ENCODE peak calls at places on chromosomes 5 and 9, in ten cellular contexts. One of them, this sample, is unnamed.

GRCh38 chr9:35908484-35909125 is 685 bp upstream of the SPAAR start:
- DNase-seq in fibroblast of mammary gland: no peak
- DNase-seq in GM18507: no peak
- DNase-seq in stimulated activated naive CD4-positive, alpha-beta T cell: no peak
- DNase-seq in stimulated activated CD4-positive, alpha-beta T cell treated with anti-CD3 and anti-CD28 coated beads, TNF-alpha, amount 100 ng/mL, for 4 hours: no peak
- DNase-seq in head of caudate nucleus: no peak
- DNase-seq in NCI-H2081: no peak
- DNase-seq in hypothalamus: no peak
- DNase-seq in CD4-positive, alpha-beta memory T cell: no peak
- DNase-seq in activated CD8-positive, alpha-beta T cell treated with anti-CD3 and anti-CD28 coated beads for 36 hours: no peak
- DNase-seq in this sample: no peak

GRCh38 chr5:10839916-10840599 is 79.0 kb upstream of the DAP start:
- DNase-seq in fibroblast of mammary gland: no peak
- DNase-seq in GM18507: no peak
- DNase-seq in stimulated activated naive CD4-positive, alpha-beta T cell: no peak
- DNase-seq in stimulated activated CD4-positive, alpha-beta T cell treated with anti-CD3 and anti-CD28 coated beads, TNF-alpha, amount 100 ng/mL, for 4 hours: no peak
- DNase-seq in head of caudate nucleus: no peak
- DNase-seq in NCI-H2081: no peak
- DNase-seq in hypothalamus: no peak
- DNase-seq in CD4-positive, alpha-beta memory T cell: no peak
- DNase-seq in activated CD8-positive, alpha-beta T cell treated with anti-CD3 and anti-CD28 coated beads for 36 hours: no peak
- DNase-seq in this sample: no peak

GRCh38 chr5:179115845-179116524 is 55.8 kb downstream of the ZNF354C start:
- DNase-seq in fibroblast of mammary gland: no peak
- DNase-seq in GM18507: no peak
- DNase-seq in stimulated activated naive CD4-positive, alpha-beta T cell: no peak
- DNase-seq in stimulated activated CD4-positive, alpha-beta T cell treated with anti-CD3 and anti-CD28 coated beads, TNF-alpha, amount 100 ng/mL, for 4 hours: no peak
- DNase-seq in head of caudate nucleus: no peak
- DNase-seq in NCI-H2081: no peak
- DNase-seq in hypothalamus: no peak
- DNase-seq in CD4-positive, alpha-beta memory T cell: no peak
- DNase-seq in activated CD8-positive, alpha-beta T cell treated with anti-CD3 and anti-CD28 coated beads for 36 hours: no peak
- DNase-seq in this sample: no peak

GRCh38 chr5:10921176-10921575 is 160.1 kb upstream of the DAP start:
- DNase-seq in fibroblast of mammary gland: no peak
- DNase-seq in GM18507: no peak
- DNase-seq in stimulated activated naive CD4-positive, alpha-beta T cell: no peak
- DNase-seq in stimulated activated CD4-positive, alpha-beta T cell treated with anti-CD3 and anti-CD28 coated beads, TNF-alpha, amount 100 ng/mL, for 4 hours: no peak
- DNase-seq in head of caudate nucleus: no peak
- DNase-seq in NCI-H2081: no peak
- DNase-seq in hypothalamus: no peak
- DNase-seq in CD4-positive, alpha-beta memory T cell: no peak
- DNase-seq in activated CD8-positive, alpha-beta T cell treated with anti-CD3 and anti-CD28 coated beads for 36 hours: no peak
- DNase-seq in this sample: no peak

GRCh38 chr9:132350861-132351315 is 3.9 kb downstream of the SETX start:
- DNase-seq in fibroblast of mammary gland: peak; percentile 49
- DNase-seq in GM18507: peak; percentile 12
- DNase-seq in stimulated activated naive CD4-positive, alpha-beta T cell: no peak
- DNase-seq in stimulated activated CD4-positive, alpha-beta T cell treated with anti-CD3 and anti-CD28 coated beads, TNF-alpha, amount 100 ng/mL, for 4 hours: no peak
- DNase-seq in head of caudate nucleus: no peak
- DNase-seq in NCI-H2081: no peak
- DNase-seq in hypothalamus: no peak
- DNase-seq in CD4-positive, alpha-beta memory T cell: peak; percentile 64
- DNase-seq in activated CD8-positive, alpha-beta T cell treated with anti-CD3 and anti-CD28 coated beads for 36 hours: peak; percentile 62
- DNase-seq in this sample: no peak

GRCh38 chr5:179373101-179373934 is 28.1 kb upstream of the ADAMTS2 start:
- DNase-seq in fibroblast of mammary gland: no peak
- DNase-seq in GM18507: no peak
- DNase-seq in stimulated activated naive CD4-positive, alpha-beta T cell: no peak
- DNase-seq in stimulated activated CD4-positive, alpha-beta T cell treated with anti-CD3 and anti-CD28 coated beads, TNF-alpha, amount 100 ng/mL, for 4 hours: no peak
- DNase-seq in head of caudate nucleus: no peak
- DNase-seq in NCI-H2081: no peak
- DNase-seq in hypothalamus: no peak
- DNase-seq in CD4-positive, alpha-beta memory T cell: no peak
- DNase-seq in activated CD8-positive, alpha-beta T cell treated with anti-CD3 and anti-CD28 coated beads for 36 hours: no peak
- DNase-seq in this sample: no peak

GRCh38 chr9:127803507-127804352 is 1.0 kb downstream of the FPGS start:
- DNase-seq in fibroblast of mammary gland: peak; percentile 39
- DNase-seq in GM18507: no peak
- DNase-seq in stimulated activated naive CD4-positive, alpha-beta T cell: no peak
- DNase-seq in stimulated activated CD4-positive, alpha-beta T cell treated with anti-CD3 and anti-CD28 coated beads, TNF-alpha, amount 100 ng/mL, for 4 hours: no peak
- DNase-seq in head of caudate nucleus: no peak
- DNase-seq in NCI-H2081: peak; percentile 40
- DNase-seq in hypothalamus: no peak
- DNase-seq in CD4-positive, alpha-beta memory T cell: no peak
- DNase-seq in activated CD8-positive, alpha-beta T cell treated with anti-CD3 and anti-CD28 coated beads for 36 hours: peak; percentile 41
- DNase-seq in this sample: peak; percentile 56

GRCh38 chr5:121702783-121703182 is 148.9 kb upstream of the FTMT start:
- DNase-seq in fibroblast of mammary gland: no peak
- DNase-seq in GM18507: no peak
- DNase-seq in stimulated activated naive CD4-positive, alpha-beta T cell: no peak
- DNase-seq in stimulated activated CD4-positive, alpha-beta T cell treated with anti-CD3 and anti-CD28 coated beads, TNF-alpha, amount 100 ng/mL, for 4 hours: no peak
- DNase-seq in head of caudate nucleus: no peak
- DNase-seq in NCI-H2081: no peak
- DNase-seq in hypothalamus: no peak
- DNase-seq in CD4-positive, alpha-beta memory T cell: no peak
- DNase-seq in activated CD8-positive, alpha-beta T cell treated with anti-CD3 and anti-CD28 coated beads for 36 hours: no peak
- DNase-seq in this sample: no peak

GRCh38 chr5:150206780-150207115 is 16.9 kb downstream of the SLC6A7 start:
- DNase-seq in fibroblast of mammary gland: no peak
- DNase-seq in GM18507: no peak
- DNase-seq in stimulated activated naive CD4-positive, alpha-beta T cell: no peak
- DNase-seq in stimulated activated CD4-positive, alpha-beta T cell treated with anti-CD3 and anti-CD28 coated beads, TNF-alpha, amount 100 ng/mL, for 4 hours: no peak
- DNase-seq in head of caudate nucleus: no peak
- DNase-seq in NCI-H2081: no peak
- DNase-seq in hypothalamus: no peak
- DNase-seq in CD4-positive, alpha-beta memory T cell: no peak
- DNase-seq in activated CD8-positive, alpha-beta T cell treated with anti-CD3 and anti-CD28 coated beads for 36 hours: no peak
- DNase-seq in this sample: no peak

GRCh38 chr9:126637002-126637849 is 23.5 kb downstream of the LMX1B start:
- DNase-seq in fibroblast of mammary gland: no peak
- DNase-seq in GM18507: no peak
- DNase-seq in stimulated activated naive CD4-positive, alpha-beta T cell: no peak
- DNase-seq in stimulated activated CD4-positive, alpha-beta T cell treated with anti-CD3 and anti-CD28 coated beads, TNF-alpha, amount 100 ng/mL, for 4 hours: no peak
- DNase-seq in head of caudate nucleus: peak; percentile 49
- DNase-seq in NCI-H2081: no peak
- DNase-seq in hypothalamus: no peak
- DNase-seq in CD4-positive, alpha-beta memory T cell: peak; percentile 39
- DNase-seq in activated CD8-positive, alpha-beta T cell treated with anti-CD3 and anti-CD28 coated beads for 36 hours: peak; percentile 20
- DNase-seq in this sample: no peak

GRCh38 chr9:129879103-129879699 is 43.9 kb downstream of the USP20 start:
- DNase-seq in fibroblast of mammary gland: no peak
- DNase-seq in GM18507: no peak
- DNase-seq in stimulated activated naive CD4-positive, alpha-beta T cell: no peak
- DNase-seq in stimulated activated CD4-positive, alpha-beta T cell treated with anti-CD3 and anti-CD28 coated beads, TNF-alpha, amount 100 ng/mL, for 4 hours: no peak
- DNase-seq in head of caudate nucleus: no peak
- DNase-seq in NCI-H2081: no peak
- DNase-seq in hypothalamus: no peak
- DNase-seq in CD4-positive, alpha-beta memory T cell: no peak
- DNase-seq in activated CD8-positive, alpha-beta T cell treated with anti-CD3 and anti-CD28 coated beads for 36 hours: no peak
- DNase-seq in this sample: no peak

GRCh38 chr5:142841511-142842255 is 71.5 kb downstream of the ARHGAP26 start:
- DNase-seq in fibroblast of mammary gland: peak; percentile 90
- DNase-seq in GM18507: no peak
- DNase-seq in stimulated activated naive CD4-positive, alpha-beta T cell: no peak
- DNase-seq in stimulated activated CD4-positive, alpha-beta T cell treated with anti-CD3 and anti-CD28 coated beads, TNF-alpha, amount 100 ng/mL, for 4 hours: no peak
- DNase-seq in head of caudate nucleus: no peak
- DNase-seq in NCI-H2081: no peak
- DNase-seq in hypothalamus: no peak
- DNase-seq in CD4-positive, alpha-beta memory T cell: no peak
- DNase-seq in activated CD8-positive, alpha-beta T cell treated with anti-CD3 and anti-CD28 coated beads for 36 hours: no peak
- DNase-seq in this sample: peak; percentile 69

GRCh38 chr5:174329738-174330137 is 284.2 kb downstream of the NSG2 start:
- DNase-seq in fibroblast of mammary gland: peak; percentile 79
- DNase-seq in GM18507: no peak
- DNase-seq in stimulated activated naive CD4-positive, alpha-beta T cell: no peak
- DNase-seq in stimulated activated CD4-positive, alpha-beta T cell treated with anti-CD3 and anti-CD28 coated beads, TNF-alpha, amount 100 ng/mL, for 4 hours: no peak
- DNase-seq in head of caudate nucleus: no peak
- DNase-seq in NCI-H2081: no peak
- DNase-seq in hypothalamus: no peak
- DNase-seq in CD4-positive, alpha-beta memory T cell: no peak
- DNase-seq in activated CD8-positive, alpha-beta T cell treated with anti-CD3 and anti-CD28 coated beads for 36 hours: no peak
- DNase-seq in this sample: no peak

GRCh38 chr5:84265739-84266464 is 118.8 kb downstream of the EDIL3 start:
- DNase-seq in fibroblast of mammary gland: no peak
- DNase-seq in GM18507: no peak
- DNase-seq in stimulated activated naive CD4-positive, alpha-beta T cell: no peak
- DNase-seq in stimulated activated CD4-positive, alpha-beta T cell treated with anti-CD3 and anti-CD28 coated beads, TNF-alpha, amount 100 ng/mL, for 4 hours: no peak
- DNase-seq in head of caudate nucleus: no peak
- DNase-seq in NCI-H2081: no peak
- DNase-seq in hypothalamus: no peak
- DNase-seq in CD4-positive, alpha-beta memory T cell: no peak
- DNase-seq in activated CD8-positive, alpha-beta T cell treated with anti-CD3 and anti-CD28 coated beads for 36 hours: no peak
- DNase-seq in this sample: no peak

GRCh38 chr5:174550026-174550425 is 174.4 kb upstream of the MSX2 start:
- DNase-seq in fibroblast of mammary gland: no peak
- DNase-seq in GM18507: no peak
- DNase-seq in stimulated activated naive CD4-positive, alpha-beta T cell: no peak
- DNase-seq in stimulated activated CD4-positive, alpha-beta T cell treated with anti-CD3 and anti-CD28 coated beads, TNF-alpha, amount 100 ng/mL, for 4 hours: no peak
- DNase-seq in head of caudate nucleus: no peak
- DNase-seq in NCI-H2081: no peak
- DNase-seq in hypothalamus: no peak
- DNase-seq in CD4-positive, alpha-beta memory T cell: no peak
- DNase-seq in activated CD8-positive, alpha-beta T cell treated with anti-CD3 and anti-CD28 coated beads for 36 hours: no peak
- DNase-seq in this sample: no peak

GRCh38 chr9:15485836-15486678 is 24.7 kb downstream of the PSIP1 start:
- DNase-seq in fibroblast of mammary gland: peak; percentile 35
- DNase-seq in GM18507: no peak
- DNase-seq in stimulated activated naive CD4-positive, alpha-beta T cell: no peak
- DNase-seq in stimulated activated CD4-positive, alpha-beta T cell treated with anti-CD3 and anti-CD28 coated beads, TNF-alpha, amount 100 ng/mL, for 4 hours: no peak
- DNase-seq in head of caudate nucleus: no peak
- DNase-seq in NCI-H2081: peak; percentile 62
- DNase-seq in hypothalamus: no peak
- DNase-seq in CD4-positive, alpha-beta memory T cell: peak; percentile 14
- DNase-seq in activated CD8-positive, alpha-beta T cell treated with anti-CD3 and anti-CD28 coated beads for 36 hours: no peak
- DNase-seq in this sample: peak; percentile 46

GRCh38 chr5:144142826-144143167 is 27.7 kb downstream of the YIPF5 start:
- DNase-seq in fibroblast of mammary gland: no peak
- DNase-seq in GM18507: no peak
- DNase-seq in stimulated activated naive CD4-positive, alpha-beta T cell: no peak
- DNase-seq in stimulated activated CD4-positive, alpha-beta T cell treated with anti-CD3 and anti-CD28 coated beads, TNF-alpha, amount 100 ng/mL, for 4 hours: no peak
- DNase-seq in head of caudate nucleus: no peak
- DNase-seq in NCI-H2081: no peak
- DNase-seq in hypothalamus: no peak
- DNase-seq in CD4-positive, alpha-beta memory T cell: no peak
- DNase-seq in activated CD8-positive, alpha-beta T cell treated with anti-CD3 and anti-CD28 coated beads for 36 hours: no peak
- DNase-seq in this sample: no peak

GRCh38 chr5:1723957-1724821 is 75.4 kb downstream of the MRPL36 start:
- DNase-seq in fibroblast of mammary gland: no peak
- DNase-seq in GM18507: no peak
- DNase-seq in stimulated activated naive CD4-positive, alpha-beta T cell: no peak
- DNase-seq in stimulated activated CD4-positive, alpha-beta T cell treated with anti-CD3 and anti-CD28 coated beads, TNF-alpha, amount 100 ng/mL, for 4 hours: no peak
- DNase-seq in head of caudate nucleus: no peak
- DNase-seq in NCI-H2081: no peak
- DNase-seq in hypothalamus: no peak
- DNase-seq in CD4-positive, alpha-beta memory T cell: no peak
- DNase-seq in activated CD8-positive, alpha-beta T cell treated with anti-CD3 and anti-CD28 coated beads for 36 hours: no peak
- DNase-seq in this sample: no peak

GRCh38 chr5:126520593-126520953 is 74.4 kb downstream of the ALDH7A1 start:
- DNase-seq in fibroblast of mammary gland: no peak
- DNase-seq in GM18507: no peak
- DNase-seq in stimulated activated naive CD4-positive, alpha-beta T cell: no peak
- DNase-seq in stimulated activated CD4-positive, alpha-beta T cell treated with anti-CD3 and anti-CD28 coated beads, TNF-alpha, amount 100 ng/mL, for 4 hours: no peak
- DNase-seq in head of caudate nucleus: no peak
- DNase-seq in NCI-H2081: no peak
- DNase-seq in hypothalamus: no peak
- DNase-seq in CD4-positive, alpha-beta memory T cell: no peak
- DNase-seq in activated CD8-positive, alpha-beta T cell treated with anti-CD3 and anti-CD28 coated beads for 36 hours: no peak
- DNase-seq in this sample: no peak

GRCh38 chr9:128218518-128219389 is 15.6 kb downstream of the DNM1 start:
- DNase-seq in fibroblast of mammary gland: peak; percentile 68
- DNase-seq in GM18507: peak; percentile 92
- DNase-seq in stimulated activated naive CD4-positive, alpha-beta T cell: peak; percentile 90
- DNase-seq in stimulated activated CD4-positive, alpha-beta T cell treated with anti-CD3 and anti-CD28 coated beads, TNF-alpha, amount 100 ng/mL, for 4 hours: peak; percentile 83
- DNase-seq in head of caudate nucleus: peak; percentile 80
- DNase-seq in NCI-H2081: peak; percentile 91
- DNase-seq in hypothalamus: peak; percentile 82
- DNase-seq in CD4-positive, alpha-beta memory T cell: peak; percentile 86
- DNase-seq in activated CD8-positive, alpha-beta T cell treated with anti-CD3 and anti-CD28 coated beads for 36 hours: peak; percentile 98
- DNase-seq in this sample: peak; percentile 64

GRCh38 chr5:113262674-113263073 is 172.1 kb downstream of the TSSK1B start:
- DNase-seq in fibroblast of mammary gland: no peak
- DNase-seq in GM18507: no peak
- DNase-seq in stimulated activated naive CD4-positive, alpha-beta T cell: no peak
- DNase-seq in stimulated activated CD4-positive, alpha-beta T cell treated with anti-CD3 and anti-CD28 coated beads, TNF-alpha, amount 100 ng/mL, for 4 hours: no peak
- DNase-seq in head of caudate nucleus: no peak
- DNase-seq in NCI-H2081: no peak
- DNase-seq in hypothalamus: no peak
- DNase-seq in CD4-positive, alpha-beta memory T cell: no peak
- DNase-seq in activated CD8-positive, alpha-beta T cell treated with anti-CD3 and anti-CD28 coated beads for 36 hours: no peak
- DNase-seq in this sample: no peak

This sample was measured in fibroblast of pulmonary artery.